ENCODE peak calls at places on chromosome 20, in seven cellular contexts. D, V, T, Q, E, R and I are unnamed samples.

GRCh38 chr20:25281541-25281991 is 33.7 kb downstream of the PYGB start:
- DNase-seq in D (peak; percentile 14), V (no peak), T (peak; percentile 38), Q (peak; percentile 38), E (peak; percentile 77), R (no peak), I (peak; percentile 83)

GRCh38 chr20:32775240-32775991 is 13.2 kb downstream of the DNMT3B start:
- DNase-seq in D (no peak), V (no peak), T (no peak), Q (no peak), E (no peak), R (no peak), I (no peak)

GRCh38 chr20:46308258-46309157 is at the start of gene CDH22:
- DNase-seq in D (peak; percentile 37), V (peak; percentile 72), T (peak; percentile 45), Q (no peak), E (no peak), R (peak; percentile 55), I (peak; percentile 29)

GRCh38 chr20:51678041-51678697 is 90.0 kb downstream of the ATP9A start:
- DNase-seq in D (no peak), V (no peak), T (no peak), Q (no peak), E (no peak), R (peak; percentile 32), I (no peak)

GRCh38 chr20:6630494-6630893 is 137.0 kb upstream of the BMP2 start:
- DNase-seq in D (no peak), V (no peak), T (no peak), Q (no peak), E (no peak), R (peak; percentile 9), I (no peak)

GRCh38 chr20:32521780-32522524 is 63.2 kb downstream of the NOL4L start:
- DNase-seq in D (peak; percentile 49), V (peak; percentile 73), T (peak; percentile 73), Q (peak; percentile 71), E (peak; percentile 68), R (peak; percentile 72), I (peak; percentile 43)

GRCh38 chr20:2984956-2985661 is 58.3 kb upstream of the GNRH2 start:
- DNase-seq in D (no peak), V (peak; percentile 12), T (no peak), Q (no peak), E (no peak), R (no peak), I (no peak)

GRCh38 chr20:29326376-29327070 is 1930.9 kb upstream of the DEFB115 start:
- DNase-seq in D (no peak), V (no peak), T (no peak), Q (no peak), E (no peak), R (no peak), I (no peak)

GRCh38 chr20:3275064-3275935 is 36.3 kb upstream of the SLC4A11 start:
- DNase-seq in D (no peak), V (no peak), T (no peak), Q (no peak), E (no peak), R (no peak), I (no peak)

GRCh38 chr20:17470521-17470920 is 60.7 kb downstream of the BFSP1 start:
- DNase-seq in D (no peak), V (no peak), T (no peak), Q (no peak), E (no peak), R (no peak), I (no peak)

GRCh38 chr20:58753267-58753928 is 60.8 kb downstream of the NPEPL1 start:
- DNase-seq in D (no peak), V (no peak), T (no peak), Q (no peak), E (no peak), R (no peak), I (no peak)

GRCh38 chr20:10925767-10926166 is 252.0 kb upstream of the JAG1 start:
- DNase-seq in D (no peak), V (no peak), T (no peak), Q (no peak), E (no peak), R (no peak), I (no peak)

GRCh38 chr20:57818418-57818817 is 108.6 kb upstream of the PMEPA1 start:
- DNase-seq in D (no peak), V (no peak), T (no peak), Q (no peak), E (no peak), R (no peak), I (no peak)

GRCh38 chr20:44715495-44716308 is 533 bp downstream of the CCN5 start:
- DNase-seq in D (no peak), V (no peak), T (no peak), Q (no peak), E (no peak), R (no peak), I (no peak)

GRCh38 chr20:44719841-44720240 is 4.7 kb downstream of the CCN5 start:
- DNase-seq in D (no peak), V (no peak), T (no peak), Q (no peak), E (no peak), R (no peak), I (no peak)

GRCh38 chr20:44720617-44720993 is 5.4 kb downstream of the CCN5 start:
- DNase-seq in D (no peak), V (peak; percentile 98), T (no peak), Q (no peak), E (no peak), R (no peak), I (no peak)

GRCh38 chr20:44716309-44717106 is 1.3 kb downstream of the CCN5 start:
- DNase-seq in D (no peak), V (no peak), T (no peak), Q (no peak), E (no peak), R (no peak), I (no peak)

GRCh38 chr20:44717986-44718385 is 2.8 kb downstream of the CCN5 start:
- DNase-seq in D (no peak), V (no peak), T (no peak), Q (no peak), E (no peak), R (no peak), I (no peak)
- TF ChIP-seq CTCF in D (peak; percentile 41), V (peak; percentile 15), T (no peak), Q (no peak), E (no peak), R (no peak), I (no peak)

DNA sequence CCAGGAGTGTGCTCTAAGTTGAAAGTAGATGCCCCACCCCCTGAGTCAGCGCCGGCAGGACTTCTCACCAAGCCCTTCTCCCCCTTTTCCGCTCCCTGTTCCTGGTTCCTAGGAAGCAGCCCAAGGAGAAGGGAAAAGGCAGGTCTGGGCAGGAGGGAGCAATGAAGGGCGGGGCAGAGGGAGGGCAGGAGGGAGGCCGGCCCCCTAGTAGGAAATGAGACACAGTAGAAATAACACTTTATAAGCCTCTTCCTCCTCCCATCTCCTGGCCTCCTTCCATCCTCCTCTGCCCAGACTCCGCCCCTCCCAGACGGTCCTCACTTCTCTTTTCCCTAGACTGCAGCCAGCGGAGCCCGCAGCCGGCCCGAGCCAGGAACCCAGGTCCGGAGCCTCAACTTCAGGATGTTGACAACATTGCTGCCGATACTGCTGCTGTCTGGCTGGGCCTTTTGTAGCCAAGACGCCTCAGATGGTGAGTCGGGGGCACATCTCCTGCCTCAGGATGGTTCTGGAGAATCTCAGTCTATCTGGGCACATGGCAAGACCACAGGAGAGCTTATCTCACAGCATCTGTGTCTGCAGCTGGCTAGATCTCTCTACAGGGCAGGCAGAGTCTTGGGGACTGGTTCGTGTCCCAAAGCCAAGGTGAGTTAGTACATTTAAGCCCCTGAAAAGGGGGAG is at the start of gene PROCR:
- DNase-seq in D (peak; percentile 88), V (peak; percentile 82), T (peak; percentile 72), Q (peak; percentile 74), E (peak; percentile 88), R (peak; percentile 81), I (no peak)
- H3K36me3 ChIP-seq in D (peaks cover 13% of the 10 kb centered on the region), V (no peaks in the 10 kb centered on the region), T (peaks cover 8% of the 10 kb centered on the region), Q (no peaks in the 10 kb centered on the region), E (no peaks in the 10 kb centered on the region), R (no peaks in the 10 kb centered on the region), I (no peaks in the 10 kb centered on the region)

GRCh38 chr20:64254156-64254555 is 1.4 kb upstream of the PCMTD2 start:
- DNase-seq in D (no peak), V (no peak), T (no peak), Q (no peak), E (no peak), R (no peak), I (no peak)

GRCh38 chr20:64256282-64256947 is 867 bp downstream of the PCMTD2 start:
- DNase-seq in D (no peak), V (no peak), T (no peak), Q (no peak), E (no peak), R (no peak), I (no peak)

GRCh38 chr20:64253443-64253842 is 2.1 kb upstream of the PCMTD2 start:
- DNase-seq in D (no peak), V (no peak), T (no peak), Q (no peak), E (no peak), R (no peak), I (no peak)

GRCh38 chr20:64255361-64256281 is at the start of gene PCMTD2:
- DNase-seq in D (peak; percentile 83), V (peak; percentile 90), T (peak; percentile 85), Q (peak; percentile 81), E (peak; percentile 91), R (peak; percentile 82), I (peak; percentile 87)

DNA sequence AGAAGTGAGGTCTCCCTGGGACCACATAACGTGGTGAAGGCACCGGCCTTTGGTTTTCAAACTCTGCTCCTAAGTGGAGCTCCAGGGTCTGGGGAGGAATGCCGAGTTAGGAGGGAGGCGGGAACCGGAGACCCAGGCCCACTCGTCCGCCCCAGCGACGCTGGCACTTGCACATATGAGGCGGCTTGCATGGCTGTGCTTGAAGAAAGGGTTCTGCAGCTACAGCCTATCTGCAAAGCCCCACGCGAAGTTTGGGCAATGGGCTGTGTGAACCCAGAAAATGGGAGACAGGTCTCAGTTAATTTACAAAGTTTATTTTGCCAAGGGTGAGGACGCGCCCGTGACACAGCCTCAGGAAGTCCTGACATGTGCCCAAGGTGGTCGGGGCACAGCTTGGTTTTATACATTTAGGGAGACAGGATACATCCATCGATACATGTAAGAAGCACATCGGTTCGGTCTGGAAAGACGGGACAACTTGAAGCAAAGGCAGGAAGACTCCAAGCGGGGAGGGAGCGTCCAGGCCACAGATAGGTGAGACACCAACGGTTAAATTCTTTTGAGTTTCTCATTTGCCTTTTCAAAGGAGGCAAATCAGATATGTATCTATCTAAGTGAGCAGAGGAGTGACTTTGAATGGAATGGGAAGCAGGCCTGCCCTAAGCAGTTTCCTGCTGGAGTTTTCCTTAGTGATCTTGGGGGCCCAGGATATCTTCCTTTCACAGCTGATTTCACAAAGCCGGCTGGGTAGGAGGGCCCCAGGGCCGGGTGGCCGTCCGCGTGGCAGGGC is 782 bp upstream of the PCMTD2 start:
- DNase-seq in D (no peak), V (no peak), T (no peak), Q (peak; percentile 45), E (no peak), R (no peak), I (no peak)
- H3K4me3 ChIP-seq in D (peak overlapping the region; percentile 86), V (peak overlapping the region; percentile 93), T (peak overlapping the region; percentile 91), Q (peak overlapping the region; percentile 92), E (peak overlapping the region; percentile 48), R (peak overlapping the region; percentile 68), I (peak overlapping the region; percentile 67)

DNA sequence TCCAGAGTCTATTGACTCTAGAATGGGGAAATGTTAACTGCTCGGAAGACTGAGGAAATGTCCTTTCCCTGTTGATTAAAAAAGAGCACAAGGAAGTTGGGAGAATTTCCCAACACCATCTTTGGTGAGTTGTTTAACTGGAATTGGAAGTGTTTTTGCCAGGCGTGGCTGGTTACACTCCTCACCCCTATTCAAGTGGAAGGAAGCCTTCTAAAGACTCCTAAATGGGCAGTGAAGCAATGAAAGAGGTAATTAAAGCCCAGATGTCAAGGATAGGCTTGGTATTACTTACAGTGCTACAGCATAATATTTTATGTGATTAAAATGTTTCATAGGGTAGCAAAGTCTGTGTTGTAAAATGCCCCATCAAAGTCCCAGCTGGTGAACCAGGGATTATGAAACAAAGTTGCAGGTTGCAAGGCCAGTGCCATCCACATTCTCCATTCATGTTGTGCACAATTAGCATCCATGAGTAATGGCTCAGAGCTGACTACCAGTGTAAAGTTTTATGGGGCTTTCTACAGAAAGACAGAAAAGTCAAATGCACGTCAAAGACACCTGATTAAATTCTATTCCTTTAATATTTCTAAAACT is 52.6 kb downstream of the BTBD3 start:
- DNase-seq in D (no peak), V (no peak), T (no peak), Q (no peak), E (no peak), R (no peak), I (no peak)
- TF ChIP-seq CTCF in D (no peak), V (no peak), T (no peak), Q (no peak), E (no peak), R (no peak), I (no peak)